ENCODE peak calls at places on chromosome 17, in six cellular contexts. G, U, E, S, I and A are unnamed samples.

GRCh38 chr17:54749157-54749556 is 151.5 kb upstream of the TOM1L1 start:
- DNase-seq in G (no peak), U (no peak), E (no peak), S (peak; percentile 64), I (no peak), A (no peak)

GRCh38 chr17:34081269-34081668 is 173.8 kb upstream of the CCL2 start:
- DNase-seq in G (no peak), U (peak; percentile 25), E (no peak), S (peak; percentile 76), I (no peak), A (peak; percentile 16)

GRCh38 chr17:44591223-44591622 is 33.9 kb downstream of the FZD2 start:
- DNase-seq in G (no peak), U (no peak), E (no peak), S (no peak), I (peak; percentile 38), A (no peak)

GRCh38 chr17:4179071-4179470 is 36.1 kb downstream of the CYB5D2 start:
- DNase-seq in G (no peak), U (no peak), E (no peak), S (no peak), I (no peak), A (no peak)

GRCh38 chr17:2215616-2216364 is 87.8 kb downstream of the SMG6 start:
- DNase-seq in G (no peak), U (no peak), E (peak; percentile 90), S (peak; percentile 78), I (peak; percentile 79), A (peak; percentile 85)

GRCh38 chr17:33522623-33523022 is 229.5 kb upstream of the ASIC2 start:
- DNase-seq in G (no peak), U (no peak), E (no peak), S (peak; percentile 65), I (no peak), A (no peak)

GRCh38 chr17:73998246-73999220 is 204.9 kb upstream of the RPL38 start:
- DNase-seq in G (peak; percentile 35), U (peak; percentile 74), E (peak; percentile 45), S (peak; percentile 85), I (peak; percentile 82), A (peak; percentile 65)

GRCh38 chr17:21029032-21029431 is 13.8 kb downstream of the USP22 start:
- DNase-seq in G (no peak), U (peak; percentile 56), E (no peak), S (no peak), I (no peak), A (no peak)

GRCh38 chr17:40113961-40114272 is 7.9 kb upstream of the MSL1 start:
- DNase-seq in G (no peak), U (no peak), E (peak; percentile 4), S (no peak), I (no peak), A (no peak)

GRCh38 chr17:63947711-63948330 is 15.7 kb upstream of the CD79B start:
- DNase-seq in G (no peak), U (no peak), E (no peak), S (no peak), I (no peak), A (no peak)

GRCh38 chr17:44979426-44980273 is 11.5 kb upstream of the C1QL1 start:
- DNase-seq in G (no peak), U (no peak), E (no peak), S (no peak), I (no peak), A (no peak)

GRCh38 chr17:4968166-4968915 is 724 bp upstream of the SPAG7 start:
- DNase-seq in G (no peak), U (no peak), E (no peak), S (peak; percentile 59), I (peak; percentile 82), A (no peak)

GRCh38 chr17:80261159-80261894 is 675 bp downstream of the RNF213 start:
- DNase-seq in G (no peak), U (peak; percentile 81), E (peak; percentile 42), S (peak; percentile 96), I (peak; percentile 75), A (peak; percentile 82)

GRCh38 chr17:80795737-80796136 is 195.9 kb upstream of the CHMP6 start:
- DNase-seq in G (no peak), U (no peak), E (no peak), S (no peak), I (peak; percentile 93), A (no peak)

GRCh38 chr17:39852239-39852638 is 11.9 kb downstream of the IKZF3 start:
- DNase-seq in G (no peak), U (no peak), E (no peak), S (no peak), I (no peak), A (no peak)

GRCh38 chr17:74332763-74333220 is 6.8 kb downstream of the KIF19 start:
- DNase-seq in G (no peak), U (no peak), E (no peak), S (no peak), I (no peak), A (peak; percentile 44)

GRCh38 chr17:73288534-73289302 is 23.1 kb downstream of the CDC42EP4 start:
- DNase-seq in G (no peak), U (peak; percentile 33), E (no peak), S (no peak), I (no peak), A (no peak)

GRCh38 chr17:35076874-35077273 is 13.4 kb upstream of the RFFL start:
- DNase-seq in G (no peak), U (no peak), E (no peak), S (no peak), I (no peak), A (no peak)

GRCh38 chr17:82301916-82302497 is 15.4 kb downstream of the CD7 start:
- DNase-seq in G (no peak), U (no peak), E (no peak), S (no peak), I (peak; percentile 41), A (no peak)

GRCh38 chr17:50198026-50198669 is 3.3 kb downstream of the COL1A1 start:
- DNase-seq in G (peak; percentile 52), U (peak; percentile 91), E (peak; percentile 51), S (peak; percentile 72), I (peak; percentile 89), A (peak; percentile 60)

GRCh38 chr17:74345433-74346241 is 16.0 kb downstream of the BTBD17 start:
- DNase-seq in G (no peak), U (peak; percentile 48), E (no peak), S (no peak), I (no peak), A (no peak)

GRCh38 chr17:20993863-20994778 is 48.7 kb downstream of the USP22 start:
- DNase-seq in G (no peak), U (no peak), E (no peak), S (no peak), I (peak; percentile 10), A (no peak)

GRCh38 chr17:956905-957304 is 22.7 kb downstream of the NXN start:
- DNase-seq in G (no peak), U (peak; percentile 45), E (no peak), S (no peak), I (peak; percentile 64), A (no peak)

DNA sequence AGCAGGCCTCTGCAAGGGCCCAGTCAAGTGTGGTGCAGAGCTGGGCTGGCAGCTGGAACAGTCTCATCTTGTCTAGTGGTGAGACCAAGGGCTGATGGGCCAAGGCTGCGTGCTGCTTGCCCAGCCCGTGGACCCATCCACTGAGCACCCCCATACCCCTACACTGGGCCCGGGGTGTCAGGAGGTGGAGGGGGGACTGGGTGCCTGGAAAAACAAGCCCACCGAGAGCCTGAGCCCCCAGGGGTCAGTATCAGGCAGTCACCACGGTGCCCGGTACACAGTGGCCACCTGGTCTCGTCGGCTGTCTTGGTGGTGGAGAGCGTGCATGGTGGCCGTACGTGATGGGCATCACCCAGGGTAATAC is 238.3 kb downstream of the SEC14L1 start:
- DNase-seq in G (no peak), U (no peak), E (no peak), S (no peak), I (peak; percentile 41), A (no peak)
- H3K4me1 ChIP-seq in G (peaks cover 33% of the 10 kb centered on the region), U (no peaks in the 10 kb centered on the region), E (no peaks in the 10 kb centered on the region), S (peaks cover 69% of the 10 kb centered on the region), I (peaks cover 96% of the 10 kb centered on the region), A (peaks cover 47% of the 10 kb centered on the region)

GRCh38 chr17:31476525-31477416 is 85.3 kb downstream of the RAB11FIP4 start:
- DNase-seq in G (no peak), U (no peak), E (no peak), S (no peak), I (no peak), A (no peak)
- H3K9me2 ChIP-seq in G (no peaks in the 10 kb centered on the region), U (no peaks in the 10 kb centered on the region), E (no peaks in the 10 kb centered on the region), S (no peaks in the 10 kb centered on the region), I (no peaks in the 10 kb centered on the region), A (no peaks in the 10 kb centered on the region)

GRCh38 chr17:17511971-17512858 is 16.0 kb upstream of the RASD1 start:
- DNase-seq in G (no peak), U (peak; percentile 97), E (no peak), S (no peak), I (no peak), A (no peak)

GRCh38 chr17:17509601-17510425 is 13.6 kb upstream of the RASD1 start:
- DNase-seq in G (no peak), U (no peak), E (no peak), S (no peak), I (no peak), A (no peak)

GRCh38 chr17:17508641-17509591 is 12.7 kb upstream of the RASD1 start:
- DNase-seq in G (no peak), U (no peak), E (no peak), S (no peak), I (no peak), A (no peak)

GRCh38 chr17:17511293-17511741 is 15.1 kb upstream of the RASD1 start:
- DNase-seq in G (no peak), U (no peak), E (no peak), S (no peak), I (no peak), A (no peak)

DNA sequence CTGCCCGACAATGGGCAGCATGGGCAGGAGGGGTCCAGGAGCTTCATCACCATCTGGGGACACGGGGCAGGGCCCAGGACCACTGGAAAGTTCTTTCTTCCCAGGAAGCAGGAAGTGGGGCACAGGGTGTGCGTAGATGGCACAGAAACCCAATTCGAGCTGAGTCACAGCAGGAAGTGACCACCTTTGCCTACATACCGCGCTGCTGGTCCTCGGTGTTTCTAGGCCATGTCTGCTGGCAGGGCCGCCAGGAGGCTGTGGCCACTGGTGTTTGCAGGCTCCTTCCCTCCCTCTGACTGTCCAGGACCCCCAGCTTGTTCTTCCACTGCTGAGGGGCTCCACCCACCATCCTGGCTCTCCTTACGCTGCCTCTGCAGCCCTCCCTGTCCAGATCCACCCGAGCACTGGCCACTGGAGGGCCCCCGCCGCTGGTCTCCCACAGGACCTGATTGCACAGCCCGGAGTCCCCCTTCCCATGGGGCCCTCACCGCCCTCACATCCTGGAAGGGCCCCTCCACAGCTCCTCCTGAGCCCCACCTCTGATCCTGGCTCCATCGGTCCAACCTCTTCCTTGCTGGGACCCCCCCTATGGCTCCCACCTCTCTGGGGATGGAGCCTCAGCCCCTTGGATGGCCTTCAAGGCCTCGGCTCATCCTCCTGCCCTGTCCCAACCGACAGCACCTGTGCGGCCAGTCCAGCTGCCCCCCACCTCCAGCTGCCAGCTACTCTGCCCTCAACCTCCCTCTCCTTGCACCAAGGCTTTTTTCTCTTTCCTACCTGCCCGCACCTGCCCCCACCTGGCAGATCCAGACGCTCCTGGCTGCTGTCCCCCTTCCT is 14.5 kb upstream of the RASD1 start:
- DNase-seq in G (no peak), U (peak; percentile 48), E (no peak), S (no peak), I (no peak), A (no peak)
- TF ChIP-seq CTCF in G (no peak), U (no peak), E (no peak), S (no peak), I (no peak), A (no peak)

DNA sequence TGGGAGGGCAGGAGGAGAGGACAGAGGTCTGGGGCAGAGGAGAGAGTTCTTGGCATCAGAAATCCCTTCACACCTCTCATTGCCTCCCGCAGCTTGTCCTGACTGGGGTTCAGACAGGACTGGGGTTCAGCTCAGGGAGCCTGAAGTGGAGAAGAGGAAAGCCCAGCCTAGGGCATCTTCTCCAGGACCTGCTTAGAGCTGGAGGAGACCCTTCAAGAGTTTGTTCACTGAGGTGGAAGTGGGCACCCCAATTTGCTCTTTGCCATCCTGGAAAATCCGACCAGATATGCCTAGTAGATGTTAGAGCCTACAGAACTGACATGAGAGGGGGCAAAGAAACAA is 2.0 kb downstream of the HOXB3 start:
- DNase-seq in G (no peak), U (no peak), E (no peak), S (no peak), I (no peak), A (no peak)
- H3K4me1 ChIP-seq in G (peaks cover 64% of the 10 kb centered on the region), U (peaks cover 22% of the 10 kb centered on the region), E (peaks cover 6% of the 10 kb centered on the region), S (peaks cover 52% of the 10 kb centered on the region), I (peaks cover 2% of the 10 kb centered on the region), A (peaks cover 32% of the 10 kb centered on the region)